ENCODE peak calls at places on chromosomes 16 and 17, in nine cellular contexts. One of them, this sample, is unnamed.

GRCh38 chr17:31112001-31112661 is 17.4 kb downstream of the NF1 start:
- DNase-seq in dorsolateral prefrontal cortex: no peak
- DNase-seq in thoracic aorta: no peak
- DNase-seq in AG04450: no peak
- DNase-seq in upper lobe of right lung: no peak
- DNase-seq in lower lobe of right lung: no peak
- DNase-seq in NCI-H446: no peak
- DNase-seq in stimulated activated CD4-positive, alpha-beta T cell treated with anti-CD3 and anti-CD28 coated beads, Interleukin-1b, Interleukin-23, amount 100 ng/mL, for 1 hour: no peak
- DNase-seq in AG08396: no peak
- DNase-seq in this sample: no peak

GRCh38 chr17:32211671-32212070 is 54.0 kb upstream of the RHBDL3 start:
- DNase-seq in dorsolateral prefrontal cortex: no peak
- DNase-seq in upper lobe of right lung: no peak
- DNase-seq in stimulated activated CD4-positive, alpha-beta T cell treated with anti-CD3 and anti-CD28 coated beads, Interleukin-1b, Interleukin-23, amount 100 ng/mL, for 1 hour: no peak
- DNase-seq in NCI-H446: no peak
- DNase-seq in lower lobe of right lung: no peak
- DNase-seq in AG04450: no peak
- DNase-seq in thoracic aorta: no peak
- DNase-seq in AG08396: no peak
- DNase-seq in this sample: no peak

GRCh38 chr17:42031584-42031983 is 11.7 kb downstream of the NKIRAS2 start:
- DNase-seq in AG04450: no peak
- DNase-seq in lower lobe of right lung: no peak
- DNase-seq in NCI-H446: no peak
- DNase-seq in dorsolateral prefrontal cortex: no peak
- DNase-seq in upper lobe of right lung: no peak
- DNase-seq in thoracic aorta: no peak
- DNase-seq in stimulated activated CD4-positive, alpha-beta T cell treated with anti-CD3 and anti-CD28 coated beads, Interleukin-1b, Interleukin-23, amount 100 ng/mL, for 1 hour: no peak
- DNase-seq in AG08396: no peak
- DNase-seq in this sample: no peak

GRCh38 chr17:1997587-1998425 is 27.3 kb downstream of the RTN4RL1 start:
- DNase-seq in lower lobe of right lung: peak
- DNase-seq in thoracic aorta: no peak
- DNase-seq in AG04450: no peak
- DNase-seq in AG08396: peak
- DNase-seq in stimulated activated CD4-positive, alpha-beta T cell treated with anti-CD3 and anti-CD28 coated beads, Interleukin-1b, Interleukin-23, amount 100 ng/mL, for 1 hour: no peak
- DNase-seq in dorsolateral prefrontal cortex: no peak
- DNase-seq in NCI-H446: no peak
- DNase-seq in upper lobe of right lung: peak
- DNase-seq in this sample: no peak

GRCh38 chr17:40935624-40936023 is 1.8 kb downstream of the KRT23 start:
- DNase-seq in upper lobe of right lung: no peak
- DNase-seq in stimulated activated CD4-positive, alpha-beta T cell treated with anti-CD3 and anti-CD28 coated beads, Interleukin-1b, Interleukin-23, amount 100 ng/mL, for 1 hour: no peak
- DNase-seq in AG04450: no peak
- DNase-seq in dorsolateral prefrontal cortex: no peak
- DNase-seq in thoracic aorta: no peak
- DNase-seq in NCI-H446: no peak
- DNase-seq in AG08396: no peak
- DNase-seq in lower lobe of right lung: no peak
- DNase-seq in this sample: no peak

GRCh38 chr17:29138184-29138955 is 41.8 kb downstream of the MYO18A start:
- DNase-seq in AG08396: no peak
- DNase-seq in thoracic aorta: no peak
- DNase-seq in dorsolateral prefrontal cortex: no peak
- DNase-seq in stimulated activated CD4-positive, alpha-beta T cell treated with anti-CD3 and anti-CD28 coated beads, Interleukin-1b, Interleukin-23, amount 100 ng/mL, for 1 hour: no peak
- DNase-seq in upper lobe of right lung: no peak
- DNase-seq in NCI-H446: no peak
- DNase-seq in AG04450: no peak
- DNase-seq in lower lobe of right lung: no peak
- DNase-seq in this sample: peak

GRCh38 chr16:75801307-75801706 is 75.0 kb upstream of the CPHXL start:
- DNase-seq in lower lobe of right lung: no peak
- DNase-seq in dorsolateral prefrontal cortex: no peak
- DNase-seq in AG08396: no peak
- DNase-seq in upper lobe of right lung: no peak
- DNase-seq in stimulated activated CD4-positive, alpha-beta T cell treated with anti-CD3 and anti-CD28 coated beads, Interleukin-1b, Interleukin-23, amount 100 ng/mL, for 1 hour: no peak
- DNase-seq in AG04450: no peak
- DNase-seq in thoracic aorta: no peak
- DNase-seq in NCI-H446: no peak
- DNase-seq in this sample: no peak

GRCh38 chr16:22813946-22814325 is at the start of gene HS3ST2:
- DNase-seq in NCI-H446: no peak
- DNase-seq in lower lobe of right lung: peak
- DNase-seq in stimulated activated CD4-positive, alpha-beta T cell treated with anti-CD3 and anti-CD28 coated beads, Interleukin-1b, Interleukin-23, amount 100 ng/mL, for 1 hour: no peak
- DNase-seq in upper lobe of right lung: peak
- DNase-seq in AG04450: no peak
- DNase-seq in AG08396: peak
- DNase-seq in dorsolateral prefrontal cortex: peak
- DNase-seq in thoracic aorta: no peak
- DNase-seq in this sample: no peak

GRCh38 chr17:66190738-66191606 is 961 bp downstream of the CEP112 start:
- DNase-seq in upper lobe of right lung: no peak
- DNase-seq in lower lobe of right lung: peak
- DNase-seq in thoracic aorta: no peak
- DNase-seq in NCI-H446: no peak
- DNase-seq in dorsolateral prefrontal cortex: no peak
- DNase-seq in stimulated activated CD4-positive, alpha-beta T cell treated with anti-CD3 and anti-CD28 coated beads, Interleukin-1b, Interleukin-23, amount 100 ng/mL, for 1 hour: no peak
- DNase-seq in AG08396: peak
- DNase-seq in AG04450: no peak
- DNase-seq in this sample: no peak

GRCh38 chr17:38451030-38451839 is 23.0 kb downstream of the ARHGAP23 start:
- DNase-seq in lower lobe of right lung: peak
- DNase-seq in dorsolateral prefrontal cortex: no peak
- DNase-seq in upper lobe of right lung: no peak
- DNase-seq in AG04450: no peak
- DNase-seq in thoracic aorta: no peak
- DNase-seq in NCI-H446: no peak
- DNase-seq in AG08396: peak
- DNase-seq in stimulated activated CD4-positive, alpha-beta T cell treated with anti-CD3 and anti-CD28 coated beads, Interleukin-1b, Interleukin-23, amount 100 ng/mL, for 1 hour: no peak
- DNase-seq in this sample: no peak

GRCh38 chr16:52906271-52906670 is 146.4 kb downstream of the CHD9NB start:
- DNase-seq in AG08396: no peak
- DNase-seq in stimulated activated CD4-positive, alpha-beta T cell treated with anti-CD3 and anti-CD28 coated beads, Interleukin-1b, Interleukin-23, amount 100 ng/mL, for 1 hour: no peak
- DNase-seq in lower lobe of right lung: no peak
- DNase-seq in NCI-H446: no peak
- DNase-seq in upper lobe of right lung: no peak
- DNase-seq in dorsolateral prefrontal cortex: no peak
- DNase-seq in thoracic aorta: no peak
- DNase-seq in AG04450: no peak
- DNase-seq in this sample: no peak

GRCh38 chr17:1416414-1416813 is 16.4 kb upstream of the YWHAE start:
- DNase-seq in AG04450: no peak
- DNase-seq in lower lobe of right lung: no peak
- DNase-seq in NCI-H446: no peak
- DNase-seq in thoracic aorta: no peak
- DNase-seq in upper lobe of right lung: no peak
- DNase-seq in AG08396: no peak
- DNase-seq in stimulated activated CD4-positive, alpha-beta T cell treated with anti-CD3 and anti-CD28 coated beads, Interleukin-1b, Interleukin-23, amount 100 ng/mL, for 1 hour: no peak
- DNase-seq in dorsolateral prefrontal cortex: no peak
- DNase-seq in this sample: no peak

GRCh38 chr16:59392911-59393310 is 658.8 kb upstream of the GOT2 start:
- DNase-seq in stimulated activated CD4-positive, alpha-beta T cell treated with anti-CD3 and anti-CD28 coated beads, Interleukin-1b, Interleukin-23, amount 100 ng/mL, for 1 hour: no peak
- DNase-seq in NCI-H446: no peak
- DNase-seq in AG04450: no peak
- DNase-seq in AG08396: no peak
- DNase-seq in dorsolateral prefrontal cortex: no peak
- DNase-seq in thoracic aorta: no peak
- DNase-seq in upper lobe of right lung: no peak
- DNase-seq in lower lobe of right lung: no peak
- DNase-seq in this sample: no peak

GRCh38 chr17:51270675-51271074 is 10.3 kb downstream of the UTP18 start:
- DNase-seq in upper lobe of right lung: no peak
- DNase-seq in stimulated activated CD4-positive, alpha-beta T cell treated with anti-CD3 and anti-CD28 coated beads, Interleukin-1b, Interleukin-23, amount 100 ng/mL, for 1 hour: no peak
- DNase-seq in dorsolateral prefrontal cortex: no peak
- DNase-seq in lower lobe of right lung: no peak
- DNase-seq in AG04450: no peak
- DNase-seq in thoracic aorta: no peak
- DNase-seq in AG08396: no peak
- DNase-seq in NCI-H446: no peak
- DNase-seq in this sample: no peak

GRCh38 chr16:87463722-87464690 is 28.8 kb downstream of the ZCCHC14 start:
- DNase-seq in dorsolateral prefrontal cortex: no peak
- DNase-seq in NCI-H446: no peak
- DNase-seq in lower lobe of right lung: no peak
- DNase-seq in upper lobe of right lung: no peak
- DNase-seq in AG08396: peak
- DNase-seq in stimulated activated CD4-positive, alpha-beta T cell treated with anti-CD3 and anti-CD28 coated beads, Interleukin-1b, Interleukin-23, amount 100 ng/mL, for 1 hour: no peak
- DNase-seq in thoracic aorta: no peak
- DNase-seq in AG04450: peak
- DNase-seq in this sample: peak